ENCODE peak calls at places on chromosome 10, in five cellular contexts. X is body of pancreas, K is heart right ventricle, M is neuronal stem cell, H is A673. F is an unnamed sample. For H3K4me1, the result is how much of the 10 kb centered on the place peaks cover.

GRCh38 chr10:78318305-78318704 is 284.6 kb downstream of the RPS24 start:
- DNase-seq in X (no peak), M (no peak), H (no peak), K (no peak), F (no peak)

GRCh38 chr10:3806603-3807002 is 21.6 kb upstream of the KLF6 start:
- DNase-seq in K (no peak), H (no peak), M (no peak), X (peak), F (no peak)

GRCh38 chr10:32582946-32583345 is 137.0 kb downstream of the CCDC7 start:
- DNase-seq in X (no peak), K (no peak), M (no peak), H (peak), F (no peak)

GRCh38 chr10:100653957-100654834 is 91.2 kb upstream of the PAX2 start:
- DNase-seq in H (peak), K (no peak), M (no peak), X (no peak), F (peak)

GRCh38 chr10:115945696-115946445 is 327.1 kb downstream of the GFRA1 start:
- DNase-seq in X (no peak), M (no peak), K (no peak), H (no peak), F (no peak)

GRCh38 chr10:33334170-33334838 is at the start of gene NRP1:
- DNase-seq in H (peak), M (peak), K (peak), X (peak), F (peak)

GRCh38 chr10:79905322-79906314 is 43.3 kb downstream of the SFTPD start:
- DNase-seq in M (no peak), X (peak), K (no peak), H (peak), F (no peak)

GRCh38 chr10:72158174-72158573 is 57.6 kb upstream of the ANAPC16 start:
- DNase-seq in K (no peak), M (no peak), H (peak), X (no peak), F (no peak)

GRCh38 chr10:23404461-23404980 is 34.4 kb upstream of the OTUD1 start:
- DNase-seq in K (no peak), X (no peak), M (no peak), H (no peak), F (no peak)

GRCh38 chr10:118035358-118036031 is 11.2 kb downstream of the RAB11FIP2 start:
- DNase-seq in H (peak), X (no peak), M (no peak), K (no peak), F (no peak)

GRCh38 chr10:63633677-63634487 is 112.7 kb downstream of the REEP3 start:
- DNase-seq in H (peak), X (peak), K (no peak), M (no peak), F (peak)

GRCh38 chr10:95406651-95407280 is 116.0 kb upstream of the PDLIM1 start:
- DNase-seq in X (peak), H (no peak), K (peak), M (no peak), F (no peak)

GRCh38 chr10:75283150-75284096 is 47.7 kb upstream of the COMTD1 start:
- DNase-seq in X (peak), M (no peak), K (no peak), H (peak), F (peak)

GRCh38 chr10:127855584-127855881 is 37.2 kb downstream of the CLRN3 start:
- DNase-seq in K (no peak), H (no peak), M (no peak), X (no peak), F (no peak)

GRCh38 chr10:103749779-103750178 is 105.6 kb downstream of the SH3PXD2A start:
- DNase-seq in X (no peak), K (no peak), M (no peak), H (no peak), F (no peak)

GRCh38 chr10:103747193-103747865 is 108.0 kb downstream of the SH3PXD2A start:
- DNase-seq in M (no peak), K (no peak), X (no peak), H (no peak), F (no peak)

GRCh38 chr10:103748020-103748419 is 107.4 kb downstream of the SH3PXD2A start:
- DNase-seq in H (no peak), K (no peak), X (no peak), M (no peak), F (no peak)

GRCh38 chr10:103745264-103746247 is 109.8 kb downstream of the SH3PXD2A start:
- DNase-seq in H (peak), X (no peak), M (no peak), K (no peak), F (peak)

GRCh38 chr10:103746598-103746997 is 108.8 kb downstream of the SH3PXD2A start:
- DNase-seq in X (no peak), M (no peak), H (no peak), K (no peak), F (no peak)
- H3K4me1 ChIP-seq in X (under half), M (under half), H (under half), K (under half), F (under half)

GRCh38 chr10:93072713-93073538 is 767 bp upstream of the CYP26A1 start:
- DNase-seq in M (no peak), H (no peak), K (no peak), X (no peak), F (peak)

GRCh38 chr10:93070378-93071176 is 3.1 kb upstream of the CYP26A1 start:
- DNase-seq in M (no peak), K (no peak), H (no peak), X (no peak), F (no peak)

GRCh38 chr10:93072225-93072712 is 1.4 kb upstream of the CYP26A1 start:
- DNase-seq in M (no peak), H (no peak), K (no peak), X (no peak), F (peak)

GRCh38 chr10:93071177-93071472 is 2.6 kb upstream of the CYP26A1 start:
- DNase-seq in X (no peak), M (no peak), H (no peak), K (no peak), F (no peak)

GRCh38 chr10:93071674-93072224 is 1.9 kb upstream of the CYP26A1 start:
- DNase-seq in H (no peak), K (peak), M (no peak), X (peak), F (peak)
- H3K4me1 ChIP-seq in H (under half), K (under half), M (under half), X (under half), F (half or more)

GRCh38 chr10:107417446-107417845 is 252.9 kb upstream of the SORCS1 start:
- DNase-seq in M (no peak), K (no peak), H (no peak), X (no peak), F (no peak)
- H3K4me1 ChIP-seq in M (under half), K (under half), H (under half), X (under half), F (under half)

GRCh38 chr10:124680675-124681074 is 63.5 kb downstream of the FAM53B start:
- DNase-seq in H (no peak), M (no peak), X (peak), K (peak), F (no peak)
- H3K4me1 ChIP-seq in H (under half), M (under half), X (under half), K (half or more), F (under half)

GRCh38 chr10:62453274-62453673 is 79.1 kb downstream of the ZNF365 start:
- DNase-seq in M (no peak), K (no peak), X (no peak), H (no peak), F (no peak)
- H3K4me1 ChIP-seq in M (under half), K (under half), X (under half), H (under half), F (under half)

GRCh38 chr10:122168598-122168997 is 102.5 kb upstream of the BTBD16 start:
- DNase-seq in K (no peak), M (no peak), H (no peak), X (no peak), F (no peak)
- H3K4me1 ChIP-seq in K (under half), M (half or more), H (under half), X (under half), F (half or more)

GRCh38 chr10:104286939-104287338 is 18.0 kb downstream of the GSTO2 start:
- DNase-seq in X (no peak), M (no peak), K (no peak), H (no peak), F (no peak)

GRCh38 chr10:104284783-104285182 is 15.8 kb downstream of the GSTO2 start:
- DNase-seq in X (no peak), H (no peak), M (no peak), K (no peak), F (no peak)

GRCh38 chr10:104291439-104291951 is 22.5 kb downstream of the GSTO2 start:
- DNase-seq in M (peak), H (peak), K (peak), X (peak), F (peak)

GRCh38 chr10:104293021-104293420 is 24.0 kb downstream of the GSTO2 start:
- DNase-seq in X (no peak), M (no peak), K (no peak), H (no peak), F (no peak)

DNA sequence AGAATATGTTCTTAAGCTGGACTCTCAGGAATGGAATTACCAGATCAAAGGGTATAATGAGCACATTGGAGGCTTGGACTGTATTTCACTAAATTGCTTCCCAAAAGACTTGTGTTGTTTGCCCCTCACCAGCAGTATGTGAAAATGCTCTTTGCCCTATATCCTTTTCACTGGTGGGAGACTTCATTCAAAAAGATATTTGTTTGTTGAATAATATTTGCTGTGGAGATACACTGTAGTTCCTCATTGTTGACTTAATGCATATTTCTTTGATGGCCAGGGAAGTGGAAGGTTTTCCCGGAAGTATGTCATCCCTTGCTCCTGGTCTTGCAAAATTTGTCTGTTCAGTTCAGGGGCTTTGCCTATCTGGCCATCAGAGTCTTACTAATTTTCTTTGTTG is 19.4 kb downstream of the GSTO2 start:
- DNase-seq in H (no peak), M (no peak), X (no peak), K (no peak), F (no peak)
- H3K4me1 ChIP-seq in H (under half), M (under half), X (under half), K (under half), F (under half)

GRCh38 chr10:89115876-89116627 is 91.1 kb downstream of the CH25H start:
- DNase-seq in X (no peak), K (no peak), H (peak), M (no peak), F (no peak)

GRCh38 chr10:89120931-89121907 is 85.9 kb downstream of the CH25H start:
- DNase-seq in M (no peak), X (peak), K (no peak), H (no peak), F (no peak)

GRCh38 chr10:89119651-89120050 is 87.5 kb downstream of the CH25H start:
- DNase-seq in K (no peak), X (no peak), H (no peak), M (no peak), F (peak)

GRCh38 chr10:89114846-89115625 is 92.1 kb downstream of the CH25H start:
- DNase-seq in H (no peak), K (no peak), M (no peak), X (no peak), F (no peak)

DNA sequence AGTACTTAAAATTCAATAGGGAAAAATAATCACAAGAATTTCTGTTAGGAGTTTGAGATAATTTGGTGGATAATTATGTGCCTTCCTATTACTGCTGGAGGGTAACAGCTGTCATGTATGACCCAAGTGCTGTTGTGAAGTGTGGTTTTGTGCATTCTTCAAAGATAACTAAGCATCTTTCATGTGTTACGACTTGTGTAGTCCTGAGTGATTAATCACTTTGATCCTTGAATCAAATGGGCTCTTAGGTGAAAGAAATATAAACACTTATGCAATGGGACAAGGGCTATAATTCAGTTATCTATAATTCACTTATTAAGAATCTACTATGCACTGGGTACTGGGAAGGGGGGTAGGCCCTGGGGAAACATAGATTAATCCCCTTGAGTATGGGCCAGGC is 89.0 kb downstream of the CH25H start:
- DNase-seq in H (peak), K (no peak), X (no peak), M (no peak), F (no peak)
- H3K4me1 ChIP-seq in H (under half), K (under half), X (under half), M (under half), F (under half)

F was measured in GM23338.